ENCODE peak calls at places on chromosomes 6 and 20, in nine cellular contexts. S, W, I, B, L, T, A, F and M are unnamed samples.

GRCh38 chr6:135281227-135281626 is 100.1 kb downstream of the MYB start:
- DNase-seq in S (no peak), W (no peak), I (no peak), B (no peak), L (no peak), T (peak), A (no peak), F (no peak), M (peak)

GRCh38 chr6:17103715-17104114 is 1.9 kb downstream of the STMND1 start:
- DNase-seq in S (no peak), W (no peak), I (no peak), B (no peak), L (no peak), T (no peak), A (no peak), F (no peak), M (no peak)

GRCh38 chr6:26216886-26217713 is 129.9 kb downstream of the HFE start:
- DNase-seq in S (peak), W (peak), I (peak), B (peak), L (peak), T (no peak), A (peak), F (peak), M (peak)

GRCh38 chr6:121748376-121748775 is 312.9 kb downstream of the GJA1 start:
- DNase-seq in S (no peak), W (no peak), I (no peak), B (no peak), L (no peak), T (no peak), A (no peak), F (no peak), M (no peak)

GRCh38 chr6:119727504-119728219 is 378.1 kb upstream of the MAN1A1 start:
- DNase-seq in S (no peak), W (no peak), I (no peak), B (no peak), L (no peak), T (no peak), A (no peak), F (no peak), M (peak)

GRCh38 chr6:140537834-140538680 is 1163.6 kb upstream of the CITED2 start:
- DNase-seq in S (no peak), W (no peak), I (no peak), B (no peak), L (peak), T (no peak), A (no peak), F (no peak), M (no peak)

GRCh38 chr6:7543761-7544424 is 2.4 kb downstream of the DSP start:
- DNase-seq in S (no peak), W (no peak), I (no peak), B (no peak), L (no peak), T (no peak), A (no peak), F (no peak), M (no peak)

GRCh38 chr6:76438768-76439167 is 366.3 kb upstream of the IMPG1 start:
- DNase-seq in S (no peak), W (no peak), I (no peak), B (no peak), L (no peak), T (no peak), A (no peak), F (no peak), M (no peak)

GRCh38 chr6:144063246-144063743 is 32.1 kb downstream of the SF3B5 start:
- DNase-seq in S (no peak), W (no peak), I (no peak), B (no peak), L (no peak), T (no peak), A (peak), F (no peak), M (no peak)

GRCh38 chr6:25404693-25405169 is 125.6 kb downstream of the CARMIL1 start:
- DNase-seq in S (no peak), W (peak), I (no peak), B (peak), L (no peak), T (no peak), A (no peak), F (no peak), M (no peak)

GRCh38 chr6:36829919-36830544 is 9.2 kb downstream of the CPNE5 start:
- DNase-seq in S (no peak), W (no peak), I (no peak), B (no peak), L (peak), T (no peak), A (no peak), F (no peak), M (no peak)

GRCh38 chr6:49980898-49981297 is 11.5 kb upstream of the DEFB113 start:
- DNase-seq in S (no peak), W (no peak), I (no peak), B (no peak), L (no peak), T (no peak), A (no peak), F (no peak), M (no peak)

GRCh38 chr6:43945778-43946100 is 175.7 kb downstream of the VEGFA start:
- DNase-seq in S (no peak), W (no peak), I (no peak), B (no peak), L (no peak), T (no peak), A (no peak), F (no peak), M (no peak)

GRCh38 chr6:170433163-170434095 is 119.7 kb downstream of the PSMB1 start:
- DNase-seq in S (no peak), W (no peak), I (no peak), B (no peak), L (no peak), T (no peak), A (no peak), F (no peak), M (peak)

GRCh38 chr6:155418017-155418749 is 37.5 kb downstream of the NOX3 start:
- DNase-seq in S (peak), W (peak), I (peak), B (peak), L (peak), T (no peak), A (peak), F (no peak), M (peak)

GRCh38 chr6:23728707-23729106 is 397.3 kb upstream of the NRSN1 start:
- DNase-seq in S (peak), W (no peak), I (no peak), B (no peak), L (no peak), T (no peak), A (no peak), F (no peak), M (no peak)

GRCh38 chr6:158789115-158789917 is 29.9 kb downstream of the EZR start:
- DNase-seq in S (no peak), W (peak), I (no peak), B (no peak), L (no peak), T (peak), A (no peak), F (no peak), M (no peak)

GRCh38 chr6:69162811-69163210 is 527.7 kb downstream of the ADGRB3 start:
- DNase-seq in S (no peak), W (no peak), I (no peak), B (no peak), L (no peak), T (no peak), A (no peak), F (no peak), M (no peak)

GRCh38 chr6:21382821-21383455 is 210.6 kb upstream of the SOX4 start:
- DNase-seq in S (no peak), W (no peak), I (no peak), B (no peak), L (no peak), T (no peak), A (no peak), F (no peak), M (no peak)

GRCh38 chr20:815914-816606 is 17.5 kb upstream of the FAM110A start:
- DNase-seq in S (peak), W (peak), I (peak), B (peak), L (peak), T (peak), A (peak), F (no peak), M (peak)